ENCODE peak calls at places on chromosomes 16 and 17, in four cellular contexts. T is Peyer's patch, B is aorta, U is transverse colon. O is an unnamed sample.
A peak's percentile ranks its signal among the peaks of the same experiment; 100 is the strongest.

GRCh38 chr16:81767987-81768592 is 11.0 kb upstream of the PLCG2 start:
- DNase-seq in B (no peak), U (no peak), T (no peak), O (no peak)

GRCh38 chr16:84175351-84176081 is 11.3 kb downstream of the TAF1C start:
- DNase-seq in B (no peak), T (peak; percentile 41), U (peak; percentile 58), O (peak; percentile 23)

GRCh38 chr17:35094902-35095301 is 24.8 kb downstream of the RAD51D start:
- DNase-seq in U (no peak), T (no peak), B (no peak), O (no peak)

GRCh38 chr17:77127735-77128361 is 12.9 kb upstream of the SEC14L1 start:
- DNase-seq in U (peak; percentile 76), T (peak; percentile 52), B (peak; percentile 88), O (peak; percentile 67)

GRCh38 chr17:6853764-6854442 is 22.4 kb upstream of the TEKT1 start:
- DNase-seq in T (no peak), U (no peak), B (no peak), O (no peak)

GRCh38 chr16:14409563-14409962 is 220.5 kb downstream of the PARN start:
- DNase-seq in U (peak; percentile 47), B (peak; percentile 67), T (no peak), O (no peak)

GRCh38 chr17:22506231-22506630 is 813.9 kb downstream of the KCNJ18 start:
- DNase-seq in T (no peak), U (no peak), B (no peak), O (no peak)

GRCh38 chr16:55912022-55912421 is 36.8 kb upstream of the CES5A start:
- DNase-seq in B (no peak), T (no peak), U (no peak), O (no peak)

GRCh38 chr16:80084614-80085013 is 456.2 kb upstream of the DYNLRB2 start:
- DNase-seq in T (no peak), B (peak; percentile 53), U (peak; percentile 27), O (no peak)

GRCh38 chr17:45129940-45130639 is 2.2 kb downstream of the PLCD3 start:
- DNase-seq in T (no peak), B (no peak), U (peak; percentile 83), O (no peak)

GRCh38 chr16:87897563-87898505 is 28.5 kb upstream of the SLC7A5 start:
- DNase-seq in U (no peak), T (no peak), B (no peak), O (peak; percentile 6)

GRCh38 chr16:87896924-87897562 is 27.7 kb upstream of the SLC7A5 start:
- DNase-seq in T (no peak), B (no peak), U (no peak), O (no peak)

GRCh38 chr16:87891763-87892162 is 22.5 kb upstream of the SLC7A5 start:
- DNase-seq in B (no peak), T (no peak), U (no peak), O (no peak)

GRCh38 chr16:87895641-87896141 is 26.4 kb upstream of the SLC7A5 start:
- DNase-seq in U (peak; percentile 34), B (peak; percentile 59), T (peak; percentile 46), O (peak; percentile 62)
- H3K4me3 ChIP-seq in U (no peak overlapping the region), B (no peak overlapping the region), T (no peak overlapping the region), O (no peak overlapping the region)

GRCh38 chr16:3122926-3123570 is 10.7 kb downstream of the ZNF205 start:
- DNase-seq in B (no peak), T (no peak), U (no peak), O (no peak)

GRCh38 chr16:3129137-3130131 is 5.4 kb upstream of the ZNF213 start:
- DNase-seq in U (peak; percentile 74), T (peak; percentile 78), B (peak; percentile 81), O (peak; percentile 73)

GRCh38 chr16:3131755-3132377 is 3.0 kb upstream of the ZNF213 start:
- DNase-seq in B (no peak), T (peak; percentile 31), U (peak; percentile 55), O (no peak)

GRCh38 chr16:3123986-3124886 is 10.6 kb upstream of the ZNF213 start:
- DNase-seq in U (peak; percentile 97), B (peak; percentile 98), T (peak; percentile 99), O (peak; percentile 93)

GRCh38 chr16:3127745-3128144 is 7.1 kb upstream of the ZNF213 start:
- DNase-seq in T (no peak), B (no peak), U (no peak), O (no peak)
- H3K36me3 ChIP-seq in T (no peaks in the 10 kb centered on the region), B (no peaks in the 10 kb centered on the region), U (no peaks in the 10 kb centered on the region), O (no peaks in the 10 kb centered on the region)

GRCh38 chr17:79707931-79708891 is 22.5 kb upstream of the ENPP7 start:
- DNase-seq in B (no peak), T (peak; percentile 31), U (peak; percentile 54), O (peak; percentile 39)
- H3K4me3 ChIP-seq in B (no peak overlapping the region), T (no peak overlapping the region), U (no peak overlapping the region), O (no peak overlapping the region)

GRCh38 chr17:7910711-7911110 is 5.4 kb downstream of the RNF227 start:
- DNase-seq in U (no peak), T (no peak), B (no peak), O (no peak)
- H3K36me3 ChIP-seq in U (no peaks in the 10 kb centered on the region), T (no peaks in the 10 kb centered on the region), B (no peaks in the 10 kb centered on the region), O (peaks cover 65% of the 10 kb centered on the region)

DNA sequence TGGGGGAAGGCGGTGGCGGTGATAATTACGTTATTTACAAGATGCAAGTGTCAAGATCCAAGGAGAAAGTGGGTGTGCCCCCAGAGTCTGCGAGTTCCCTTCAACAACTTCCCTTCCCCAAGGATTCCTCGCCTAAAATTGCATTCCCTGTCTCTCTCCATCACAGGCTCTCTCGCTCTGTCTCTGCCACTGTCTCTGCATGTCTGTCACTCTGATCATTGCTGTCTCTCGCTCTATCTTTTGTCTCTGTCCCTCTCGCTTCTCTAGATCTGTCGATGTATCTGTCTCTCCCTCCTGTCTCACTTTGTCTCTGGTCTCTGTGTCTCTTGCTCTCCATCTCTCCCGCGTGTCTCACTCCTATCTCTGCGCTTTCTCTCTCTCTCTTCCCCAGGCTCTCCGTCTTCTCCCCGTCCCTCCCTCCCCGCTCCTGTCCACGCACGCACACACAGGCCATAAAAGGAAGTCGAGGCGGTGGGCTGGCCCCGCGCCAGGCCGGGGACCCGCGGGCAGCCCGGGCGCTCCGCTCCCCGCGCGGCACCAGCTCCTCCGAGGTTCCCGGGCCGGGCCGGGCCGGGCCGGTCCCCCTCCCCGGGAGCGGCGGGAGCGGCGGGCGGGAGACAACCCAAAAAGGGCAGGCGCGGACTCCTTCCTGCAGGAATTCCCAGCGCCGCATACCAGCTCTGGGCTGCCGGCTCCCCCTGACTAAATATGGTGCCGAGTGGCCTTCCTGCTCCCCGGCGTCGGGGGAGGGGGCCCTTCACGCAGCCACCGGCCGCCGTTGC is 1.1 kb upstream of the MYH11 start:
- DNase-seq in B (peak; percentile 85), T (no peak), U (peak; percentile 49), O (no peak)
- H3K4me3 ChIP-seq in B (peak overlapping the region; percentile 99), T (peak overlapping the region; percentile 40), U (peak overlapping the region; percentile 32), O (no peak overlapping the region)

GRCh38 chr17:66949501-66949900 is 15.0 kb upstream of the CACNG4 start:
- DNase-seq in T (no peak), U (no peak), B (no peak), O (no peak)
- H3K36me3 ChIP-seq in T (no peaks in the 10 kb centered on the region), U (no peaks in the 10 kb centered on the region), B (no peaks in the 10 kb centered on the region), O (no peaks in the 10 kb centered on the region)

GRCh38 chr16:90020838-90021382 is 1.7 kb upstream of the DBNDD1 start:
- DNase-seq in U (no peak), T (no peak), B (no peak), O (no peak)

GRCh38 chr16:90018297-90019200 is 707 bp downstream of the DBNDD1 start:
- DNase-seq in B (no peak), T (no peak), U (peak; percentile 52), O (no peak)

GRCh38 chr16:90019201-90019542 is at the start of gene DBNDD1:
- DNase-seq in U (no peak), B (no peak), T (no peak), O (no peak)

GRCh38 chr16:90019543-90020259 is 445 bp upstream of the DBNDD1 start:
- DNase-seq in T (peak; percentile 35), B (no peak), U (peak; percentile 62), O (peak; percentile 14)

GRCh38 chr16:90020260-90020837 is 1.1 kb upstream of the DBNDD1 start:
- DNase-seq in U (no peak), B (no peak), T (no peak), O (no peak)
- H3K4me3 ChIP-seq in U (peak overlapping the region; percentile 62), B (no peak overlapping the region), T (peak overlapping the region; percentile 85), O (peak overlapping the region; percentile 55)

DNA sequence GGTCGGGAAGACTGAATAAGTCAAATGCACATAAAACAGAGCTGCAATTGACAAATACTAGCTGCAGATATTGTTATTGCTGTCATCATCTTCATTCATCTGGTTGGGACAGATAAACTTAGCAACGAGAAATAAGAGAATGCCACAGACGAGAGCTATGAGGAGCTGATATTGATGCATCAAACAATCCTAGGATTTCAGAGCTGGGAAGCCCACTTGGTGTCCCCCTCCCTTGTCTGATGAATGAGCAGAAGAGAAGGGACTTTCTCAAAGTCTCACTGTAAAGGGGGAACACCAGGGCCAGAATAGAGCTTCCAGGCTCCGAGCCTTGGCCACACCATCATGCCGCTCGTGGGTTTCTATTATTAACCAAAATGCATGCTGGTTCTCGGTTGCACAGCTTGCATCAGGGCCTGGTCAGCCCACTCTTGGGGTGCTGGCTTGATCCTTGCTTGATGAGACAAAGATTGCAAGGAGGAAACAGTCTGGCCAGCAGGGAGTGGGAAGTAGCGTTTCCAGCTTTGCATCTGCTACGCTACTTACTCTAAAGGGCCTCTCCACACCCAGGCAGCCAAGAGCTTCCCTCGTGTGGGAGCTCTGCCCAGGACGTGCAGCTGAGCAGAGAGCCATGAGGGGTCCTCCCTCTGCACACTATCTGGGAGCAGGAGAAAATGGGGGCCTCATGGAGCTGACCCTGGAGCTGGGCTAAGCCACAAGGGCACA is 28.4 kb upstream of the EMP2 start:
- DNase-seq in U (no peak), T (no peak), B (no peak), O (no peak)
- H3K36me3 ChIP-seq in U (no peaks in the 10 kb centered on the region), T (no peaks in the 10 kb centered on the region), B (no peaks in the 10 kb centered on the region), O (no peaks in the 10 kb centered on the region)

DNA sequence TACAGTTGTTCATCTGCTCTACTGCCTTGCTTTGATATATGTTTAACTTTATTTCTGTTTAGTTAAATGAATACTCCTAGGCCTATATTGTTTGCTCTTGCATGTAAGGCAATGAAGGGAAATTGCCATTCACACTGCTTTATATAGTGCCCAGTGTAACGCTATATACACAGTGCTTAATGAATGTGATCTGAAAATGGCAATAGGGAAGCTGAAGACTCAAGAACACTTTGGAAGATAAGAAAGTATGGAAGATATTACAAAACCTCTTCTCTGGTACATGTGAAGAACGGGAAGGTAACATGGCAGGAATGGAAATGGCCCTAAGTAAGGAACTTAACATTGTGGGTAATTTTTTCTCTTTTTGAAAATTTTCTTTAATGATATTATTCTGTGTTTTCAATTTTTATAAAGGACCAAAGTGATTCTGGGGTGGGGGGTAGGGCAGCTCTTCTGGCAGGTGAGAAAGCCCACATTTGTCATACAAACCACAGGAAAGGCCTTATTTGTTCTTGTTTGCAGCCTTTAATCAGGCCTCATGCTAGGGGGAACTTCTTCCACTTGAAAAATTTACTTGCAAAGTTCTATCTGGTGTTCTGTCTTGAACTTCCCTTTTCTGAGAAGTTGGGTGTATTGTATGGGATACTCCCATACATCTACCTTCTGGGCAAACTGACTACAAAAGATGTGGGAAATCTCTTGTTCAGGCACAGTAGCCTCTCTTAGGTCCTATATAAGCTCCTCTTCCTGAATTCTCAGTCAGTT is 100.8 kb upstream of the CORO6 start:
- DNase-seq in B (no peak), U (no peak), T (peak; percentile 48), O (no peak)
- H3K4me3 ChIP-seq in B (no peak overlapping the region), U (no peak overlapping the region), T (peak overlapping the region; percentile 27), O (peak overlapping the region; percentile 11)

O was measured in effector memory CD4-positive, alpha-beta T cell.